ENCODE peak calls at places on chromosomes 5 and 9, in seven cellular contexts. R, J, F, H, C, I and X are unnamed samples.

GRCh38 chr5:83718195-83718825 is 2.3 kb downstream of the HAPLN1 start:
- DNase-seq in I (no peak), C (peak), F (peak), H (no peak), J (peak), R (peak), X (peak)

GRCh38 chr5:110398951-110399350 is 327.5 kb downstream of the TMEM232 start:
- DNase-seq in I (no peak), R (no peak), J (no peak), C (no peak), H (no peak), F (no peak), X (no peak)

GRCh38 chr9:138022121-138022741 is 144.6 kb downstream of the CACNA1B start:
- DNase-seq in J (no peak), I (peak), H (no peak), R (no peak), C (peak), F (no peak), X (no peak)

GRCh38 chr9:89471390-89471789 is 26.5 kb downstream of the SEMA4D start:
- DNase-seq in J (no peak), I (no peak), H (peak), F (no peak), C (peak), R (no peak), X (no peak)

GRCh38 chr9:129178983-129179382 is 922 bp upstream of the IER5L start:
- DNase-seq in J (no peak), F (no peak), I (no peak), C (no peak), R (no peak), H (no peak), X (no peak)

GRCh38 chr5:1437452-1437851 is 7.8 kb downstream of the SLC6A3 start:
- DNase-seq in H (peak), J (no peak), F (peak), I (no peak), C (peak), R (peak), X (peak)

GRCh38 chr5:71830626-71831539 is 111.8 kb downstream of the CARTPT start:
- DNase-seq in C (peak), F (peak), H (no peak), J (peak), I (no peak), R (peak), X (peak)

GRCh38 chr5:135126688-135127603 is 92.9 kb upstream of the PITX1 start:
- DNase-seq in C (peak), I (peak), J (no peak), R (no peak), H (no peak), F (no peak), X (no peak)

GRCh38 chr9:133166392-133166791 is 2.7 kb upstream of the GBGT1 start:
- DNase-seq in F (no peak), R (no peak), H (no peak), C (no peak), I (peak), J (no peak), X (no peak)

GRCh38 chr5:53126514-53126913 is 17.0 kb upstream of the MOCS2 start:
- DNase-seq in I (no peak), J (no peak), C (no peak), H (no peak), R (peak), F (no peak), X (no peak)

GRCh38 chr5:10355071-10355889 is 1.8 kb downstream of the MARCHF6 start:
- DNase-seq in H (no peak), C (peak), F (no peak), J (no peak), R (peak), I (no peak), X (peak)

GRCh38 chr9:104842698-104843097 is 78.8 kb downstream of the NIPSNAP3B start:
- DNase-seq in C (no peak), F (no peak), J (no peak), R (no peak), I (no peak), H (no peak), X (no peak)

GRCh38 chr5:5598547-5599113 is 176.2 kb downstream of the ICE1 start:
- DNase-seq in R (no peak), I (no peak), H (no peak), F (no peak), J (no peak), C (no peak), X (no peak)

GRCh38 chr5:97658116-97658900 is 475.3 kb upstream of the RIOK2 start:
- DNase-seq in I (no peak), H (no peak), J (no peak), F (peak), R (no peak), C (no peak), X (no peak)